ENCODE peak calls at places on chromosomes 1 and 21, in seven cellular contexts. H, U, J, Z, G, D and P are unnamed samples.

GRCh38 chr1:186183219-186183618 is 191.8 kb downstream of the TPR start:
- DNase-seq in H (no peak), U (peak; percentile 50), J (no peak), Z (no peak), G (no peak), D (no peak), P (no peak)

GRCh38 chr1:196997428-196997827 is 20.1 kb downstream of the CFHR5 start:
- DNase-seq in H (no peak), U (no peak), J (no peak), Z (no peak), G (no peak), D (peak; percentile 72), P (no peak)

GRCh38 chr21:21046063-21046462 is 47.9 kb downstream of the NCAM2 start:
- DNase-seq in H (no peak), U (no peak), J (no peak), Z (no peak), G (no peak), D (no peak), P (no peak)

GRCh38 chr1:214281902-214282695 is 1.1 kb downstream of the SMYD2 start:
- DNase-seq in H (no peak), U (peak; percentile 73), J (peak; percentile 67), Z (no peak), G (peak; percentile 62), D (no peak), P (peak; percentile 66)

GRCh38 chr1:76040327-76040868 is 34.1 kb upstream of the ST6GALNAC3 start:
- DNase-seq in H (no peak), U (no peak), J (no peak), Z (no peak), G (no peak), D (no peak), P (no peak)

GRCh38 chr1:100089082-100089481 is 43.6 kb downstream of the SASS6 start:
- DNase-seq in H (no peak), U (no peak), J (no peak), Z (no peak), G (no peak), D (no peak), P (no peak)

GRCh38 chr21:35138665-35139381 is 89.7 kb upstream of the RUNX1 start:
- DNase-seq in H (no peak), U (no peak), J (no peak), Z (peak; percentile 51), G (no peak), D (no peak), P (no peak)

GRCh38 chr1:167328762-167329483 is 108.2 kb downstream of the POU2F1 start:
- DNase-seq in H (peak; percentile 74), U (no peak), J (peak; percentile 97), Z (no peak), G (no peak), D (no peak), P (no peak)

GRCh38 chr1:228157381-228158126 is 7.8 kb downstream of the GJC2 start:
- DNase-seq in H (no peak), U (peak; percentile 48), J (no peak), Z (no peak), G (no peak), D (no peak), P (no peak)

GRCh38 chr1:6001992-6002576 is 9.9 kb upstream of the NPHP4 start:
- DNase-seq in H (no peak), U (peak; percentile 64), J (peak; percentile 52), Z (no peak), G (no peak), D (no peak), P (peak; percentile 63)

GRCh38 chr1:77416692-77417450 is 135.1 kb downstream of the AK5 start:
- DNase-seq in H (no peak), U (no peak), J (peak; percentile 64), Z (no peak), G (no peak), D (no peak), P (no peak)

GRCh38 chr1:37556712-37557196 is at the start of gene DNALI1:
- DNase-seq in H (peak; percentile 87), U (peak; percentile 92), J (peak; percentile 65), Z (no peak), G (peak; percentile 85), D (no peak), P (peak; percentile 95)